ENCODE peak calls at places on chromosomes 3 and 15, in seven cellular contexts. One of them, this sample, is unnamed. For H3K36me3, the result is how much of the 10 kb centered on the place peaks cover.

GRCh38 chr3:187066228-187066995 is 72.9 kb downstream of the RPL39L start:
- DNase-seq in PC-3: peak
- DNase-seq in HCT116: peak
- DNase-seq in mucosa of descending colon: no peak
- DNase-seq in tibial artery: no peak
- DNase-seq in fibroblast of lung: peak
- DNase-seq in endodermal cell: peak
- DNase-seq in this sample: peak

GRCh38 chr3:123521179-123521969 is 63.5 kb downstream of the HACD2 start:
- DNase-seq in PC-3: no peak
- DNase-seq in HCT116: no peak
- DNase-seq in mucosa of descending colon: no peak
- DNase-seq in tibial artery: no peak
- DNase-seq in fibroblast of lung: peak
- DNase-seq in endodermal cell: no peak
- DNase-seq in this sample: no peak

GRCh38 chr3:97871206-97871605 is 49.4 kb downstream of the CRYBG3 start:
- DNase-seq in PC-3: no peak
- DNase-seq in HCT116: no peak
- DNase-seq in mucosa of descending colon: no peak
- DNase-seq in tibial artery: no peak
- DNase-seq in fibroblast of lung: peak
- DNase-seq in endodermal cell: no peak
- DNase-seq in this sample: no peak

GRCh38 chr3:98602078-98602678 is 8.8 kb upstream of the CPOX start:
- DNase-seq in PC-3: peak
- DNase-seq in HCT116: peak
- DNase-seq in mucosa of descending colon: no peak
- DNase-seq in tibial artery: no peak
- DNase-seq in fibroblast of lung: peak
- DNase-seq in endodermal cell: peak
- DNase-seq in this sample: peak

GRCh38 chr15:73800662-73801345 is 47.7 kb upstream of the INSYN1 start:
- DNase-seq in PC-3: peak
- DNase-seq in HCT116: no peak
- DNase-seq in mucosa of descending colon: no peak
- DNase-seq in tibial artery: peak
- DNase-seq in fibroblast of lung: peak
- DNase-seq in endodermal cell: no peak
- DNase-seq in this sample: peak

GRCh38 chr3:111326144-111326995 is 215.6 kb upstream of the CD96 start:
- DNase-seq in PC-3: peak
- DNase-seq in HCT116: no peak
- DNase-seq in mucosa of descending colon: no peak
- DNase-seq in tibial artery: no peak
- DNase-seq in fibroblast of lung: peak
- DNase-seq in endodermal cell: no peak
- DNase-seq in this sample: no peak

GRCh38 chr15:70266412-70267089 is 168.8 kb upstream of the TLE3 start:
- DNase-seq in PC-3: no peak
- DNase-seq in HCT116: no peak
- DNase-seq in mucosa of descending colon: peak
- DNase-seq in tibial artery: peak
- DNase-seq in fibroblast of lung: peak
- DNase-seq in endodermal cell: no peak
- DNase-seq in this sample: no peak

GRCh38 chr3:122233109-122233952 is 49.9 kb downstream of the CASR start:
- DNase-seq in PC-3: no peak
- DNase-seq in HCT116: no peak
- DNase-seq in mucosa of descending colon: no peak
- DNase-seq in tibial artery: no peak
- DNase-seq in fibroblast of lung: no peak
- DNase-seq in endodermal cell: no peak
- DNase-seq in this sample: no peak

GRCh38 chr15:83430436-83430835 is 16.7 kb upstream of the SH3GL3 start:
- DNase-seq in PC-3: no peak
- DNase-seq in HCT116: no peak
- DNase-seq in mucosa of descending colon: no peak
- DNase-seq in tibial artery: no peak
- DNase-seq in fibroblast of lung: no peak
- DNase-seq in endodermal cell: no peak
- DNase-seq in this sample: no peak

GRCh38 chr3:134392336-134392983 is 18.2 kb upstream of the AMOTL2 start:
- DNase-seq in PC-3: no peak
- DNase-seq in HCT116: no peak
- DNase-seq in mucosa of descending colon: no peak
- DNase-seq in tibial artery: peak
- DNase-seq in fibroblast of lung: peak
- DNase-seq in endodermal cell: no peak
- DNase-seq in this sample: no peak

GRCh38 chr3:79369306-79369705 is 398.5 kb downstream of the ROBO1 start:
- DNase-seq in PC-3: peak
- DNase-seq in HCT116: no peak
- DNase-seq in mucosa of descending colon: no peak
- DNase-seq in tibial artery: no peak
- DNase-seq in fibroblast of lung: peak
- DNase-seq in endodermal cell: no peak
- DNase-seq in this sample: no peak

GRCh38 chr15:36967929-36968328 is 132.4 kb downstream of the MEIS2 start:
- DNase-seq in PC-3: no peak
- DNase-seq in HCT116: no peak
- DNase-seq in mucosa of descending colon: no peak
- DNase-seq in tibial artery: no peak
- DNase-seq in fibroblast of lung: no peak
- DNase-seq in endodermal cell: no peak
- DNase-seq in this sample: no peak

GRCh38 chr3:185362850-185363661 is at the start of gene MAP3K13:
- DNase-seq in PC-3: peak
- DNase-seq in HCT116: peak
- DNase-seq in mucosa of descending colon: peak
- DNase-seq in tibial artery: peak
- DNase-seq in fibroblast of lung: peak
- DNase-seq in endodermal cell: peak
- DNase-seq in this sample: peak

GRCh38 chr3:116005404-116005803 is 382.1 kb downstream of the GAP43 start:
- DNase-seq in PC-3: peak
- DNase-seq in HCT116: no peak
- DNase-seq in mucosa of descending colon: no peak
- DNase-seq in tibial artery: no peak
- DNase-seq in fibroblast of lung: peak
- DNase-seq in endodermal cell: peak
- DNase-seq in this sample: peak

GRCh38 chr3:187736418-187736871 is 8.8 kb downstream of the BCL6 start:
- DNase-seq in PC-3: peak
- DNase-seq in HCT116: no peak
- DNase-seq in mucosa of descending colon: peak
- DNase-seq in tibial artery: no peak
- DNase-seq in fibroblast of lung: peak
- DNase-seq in endodermal cell: peak
- DNase-seq in this sample: peak

GRCh38 chr15:32730677-32731654 is 13.2 kb downstream of the GREM1 start:
- DNase-seq in PC-3: peak
- DNase-seq in HCT116: peak
- DNase-seq in mucosa of descending colon: peak
- DNase-seq in tibial artery: no peak
- DNase-seq in fibroblast of lung: peak
- DNase-seq in endodermal cell: peak
- DNase-seq in this sample: peak

GRCh38 chr3:139353920-139354556 is 10.2 kb downstream of the MRPS22 start:
- DNase-seq in PC-3: peak
- DNase-seq in HCT116: peak
- DNase-seq in mucosa of descending colon: no peak
- DNase-seq in tibial artery: no peak
- DNase-seq in fibroblast of lung: peak
- DNase-seq in endodermal cell: peak
- DNase-seq in this sample: peak

GRCh38 chr15:80404057-80404718 is at the start of gene ARNT2:
- DNase-seq in PC-3: no peak
- DNase-seq in HCT116: no peak
- DNase-seq in mucosa of descending colon: peak
- DNase-seq in tibial artery: peak
- DNase-seq in fibroblast of lung: no peak
- DNase-seq in endodermal cell: peak
- DNase-seq in this sample: no peak

GRCh38 chr3:16658004-16658932 is 53.0 kb upstream of the DAZL start:
- DNase-seq in PC-3: no peak
- DNase-seq in HCT116: no peak
- DNase-seq in mucosa of descending colon: no peak
- DNase-seq in tibial artery: no peak
- DNase-seq in fibroblast of lung: no peak
- DNase-seq in endodermal cell: peak
- DNase-seq in this sample: no peak
- TF ChIP-seq CTCF in PC-3: no peak
- TF ChIP-seq CTCF in HCT116: no peak
- TF ChIP-seq CTCF in mucosa of descending colon: no peak
- TF ChIP-seq CTCF in tibial artery: no peak
- TF ChIP-seq CTCF in fibroblast of lung: no peak
- TF ChIP-seq CTCF in endodermal cell: peak
- TF ChIP-seq CTCF in this sample: no peak

GRCh38 chr15:53982281-53982680 is 4.0 kb downstream of the UNC13C start:
- DNase-seq in PC-3: no peak
- DNase-seq in HCT116: no peak
- DNase-seq in mucosa of descending colon: no peak
- DNase-seq in tibial artery: no peak
- DNase-seq in fibroblast of lung: no peak
- DNase-seq in endodermal cell: no peak
- DNase-seq in this sample: no peak

GRCh38 chr15:53974813-53975212 is 3.4 kb upstream of the UNC13C start:
- DNase-seq in PC-3: no peak
- DNase-seq in HCT116: no peak
- DNase-seq in mucosa of descending colon: no peak
- DNase-seq in tibial artery: no peak
- DNase-seq in fibroblast of lung: no peak
- DNase-seq in endodermal cell: no peak
- DNase-seq in this sample: no peak

GRCh38 chr15:53976844-53977392 is 1.3 kb upstream of the UNC13C start:
- DNase-seq in PC-3: peak
- DNase-seq in HCT116: no peak
- DNase-seq in mucosa of descending colon: peak
- DNase-seq in tibial artery: peak
- DNase-seq in fibroblast of lung: peak
- DNase-seq in endodermal cell: peak
- DNase-seq in this sample: peak

GRCh38 chr15:53979051-53979788 is 979 bp downstream of the UNC13C start:
- DNase-seq in PC-3: no peak
- DNase-seq in HCT116: no peak
- DNase-seq in mucosa of descending colon: no peak
- DNase-seq in tibial artery: no peak
- DNase-seq in fibroblast of lung: no peak
- DNase-seq in endodermal cell: no peak
- DNase-seq in this sample: no peak

DNA sequence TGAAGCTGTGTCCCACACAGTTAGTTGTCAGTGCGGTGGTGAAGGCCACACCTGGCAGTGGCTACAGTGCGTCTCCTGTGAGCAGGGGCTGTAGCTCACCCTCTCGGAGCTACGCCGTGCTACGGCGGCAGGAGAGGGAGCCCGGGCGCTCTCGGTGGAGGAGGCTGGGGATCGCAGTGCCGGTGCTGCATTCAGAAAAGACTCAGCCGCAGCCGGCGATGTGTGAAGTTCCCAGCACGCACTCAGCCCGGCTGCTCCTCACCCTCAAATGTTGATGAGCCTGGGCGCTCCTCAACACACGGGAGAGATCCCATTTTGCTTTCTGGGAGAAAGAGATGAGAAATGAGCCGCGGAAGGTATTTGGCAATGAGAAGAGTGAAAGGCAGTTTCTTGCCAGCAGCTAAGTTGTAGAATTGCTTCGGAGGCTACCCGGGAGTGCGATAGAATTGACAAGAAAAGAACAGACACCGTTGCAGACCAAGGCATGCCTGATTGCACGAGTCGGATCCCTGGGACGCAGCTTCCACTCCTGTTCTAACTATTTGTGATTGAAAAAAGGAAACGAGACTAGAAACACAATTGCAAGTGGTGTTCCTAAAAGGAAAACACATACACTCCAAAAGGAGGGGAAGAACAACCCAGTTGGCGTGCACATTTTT is at the start of gene UNC13C:
- DNase-seq in PC-3: no peak
- DNase-seq in HCT116: no peak
- DNase-seq in mucosa of descending colon: peak
- DNase-seq in tibial artery: peak
- DNase-seq in fibroblast of lung: peak
- DNase-seq in endodermal cell: peak
- DNase-seq in this sample: peak
- H3K4me3 ChIP-seq in PC-3: no peak
- H3K4me3 ChIP-seq in HCT116: no peak
- H3K4me3 ChIP-seq in mucosa of descending colon: no peak
- H3K4me3 ChIP-seq in tibial artery: peak
- H3K4me3 ChIP-seq in fibroblast of lung: no peak
- H3K4me3 ChIP-seq in endodermal cell: peak
- H3K4me3 ChIP-seq in this sample: peak

GRCh38 chr3:5505163-5505562 is 317.7 kb downstream of the EDEM1 start:
- DNase-seq in PC-3: peak
- DNase-seq in HCT116: no peak
- DNase-seq in mucosa of descending colon: no peak
- DNase-seq in tibial artery: no peak
- DNase-seq in fibroblast of lung: no peak
- DNase-seq in endodermal cell: no peak
- DNase-seq in this sample: no peak
- H3K36me3 ChIP-seq in PC-3: under half
- H3K36me3 ChIP-seq in HCT116: under half
- H3K36me3 ChIP-seq in mucosa of descending colon: under half
- H3K36me3 ChIP-seq in tibial artery: under half
- H3K36me3 ChIP-seq in fibroblast of lung: under half
- H3K36me3 ChIP-seq in endodermal cell: under half
- H3K36me3 ChIP-seq in this sample: under half

GRCh38 chr3:109803274-109803673 is 465.9 kb upstream of the DPPA4 start:
- DNase-seq in PC-3: peak
- DNase-seq in HCT116: peak
- DNase-seq in mucosa of descending colon: no peak
- DNase-seq in tibial artery: no peak
- DNase-seq in fibroblast of lung: no peak
- DNase-seq in endodermal cell: peak
- DNase-seq in this sample: peak
- TF ChIP-seq CTCF in PC-3: peak
- TF ChIP-seq CTCF in HCT116: peak
- TF ChIP-seq CTCF in mucosa of descending colon: no peak
- TF ChIP-seq CTCF in tibial artery: no peak
- TF ChIP-seq CTCF in fibroblast of lung: peak
- TF ChIP-seq CTCF in endodermal cell: peak
- TF ChIP-seq CTCF in this sample: peak

GRCh38 chr3:46565113-46565490 is 1.0 kb downstream of the LRRC2 start:
- DNase-seq in PC-3: no peak
- DNase-seq in HCT116: no peak
- DNase-seq in mucosa of descending colon: no peak
- DNase-seq in tibial artery: no peak
- DNase-seq in fibroblast of lung: no peak
- DNase-seq in endodermal cell: no peak
- DNase-seq in this sample: no peak
- H3K4me3 ChIP-seq in PC-3: no peak
- H3K4me3 ChIP-seq in HCT116: no peak
- H3K4me3 ChIP-seq in mucosa of descending colon: no peak
- H3K4me3 ChIP-seq in tibial artery: peak
- H3K4me3 ChIP-seq in fibroblast of lung: no peak
- H3K4me3 ChIP-seq in endodermal cell: peak
- H3K4me3 ChIP-seq in this sample: no peak

DNA sequence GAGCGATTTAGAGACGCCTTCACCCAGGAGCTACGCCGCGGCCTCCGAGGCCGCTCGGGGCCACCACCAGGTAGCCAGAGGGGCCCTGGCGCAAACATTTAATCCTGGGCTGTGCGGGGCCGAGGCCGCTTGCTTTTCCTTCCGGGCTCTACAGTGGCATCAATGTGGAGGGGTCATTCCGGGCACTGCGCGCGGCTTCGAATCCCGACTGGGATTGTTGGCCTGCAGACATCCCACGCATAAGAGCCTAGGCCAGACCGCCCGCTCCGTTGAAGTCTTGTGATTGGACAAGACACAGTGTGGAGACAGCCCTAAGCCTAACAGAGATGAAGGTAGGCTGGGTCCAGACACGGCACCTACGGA is 568 bp upstream of the NCBP2 start:
- DNase-seq in PC-3: no peak
- DNase-seq in HCT116: no peak
- DNase-seq in mucosa of descending colon: peak
- DNase-seq in tibial artery: no peak
- DNase-seq in fibroblast of lung: no peak
- DNase-seq in endodermal cell: peak
- DNase-seq in this sample: peak
- H3K36me3 ChIP-seq in PC-3: under half
- H3K36me3 ChIP-seq in HCT116: under half
- H3K36me3 ChIP-seq in mucosa of descending colon: under half
- H3K36me3 ChIP-seq in tibial artery: under half
- H3K36me3 ChIP-seq in fibroblast of lung: under half
- H3K36me3 ChIP-seq in endodermal cell: under half
- H3K36me3 ChIP-seq in this sample: under half